ENCODE peak calls at places on chromosomes 16 and 17, in four cellular contexts. One of them, this sample, is unnamed.

GRCh38 chr16:89357460-89357859 is 132.9 kb downstream of the ANKRD11 start:
- DNase-seq in HepG2: no peak
- DNase-seq in GM12878: no peak
- DNase-seq in A549: no peak
- DNase-seq in this sample: peak; percentile 89

GRCh38 chr17:44887971-44888955 is 11.0 kb downstream of the EFTUD2 start:
- DNase-seq in A549: no peak
- DNase-seq in HepG2: no peak
- DNase-seq in GM12878: no peak
- DNase-seq in this sample: no peak

GRCh38 chr17:75830168-75831031 is 13.8 kb downstream of the UNC13D start:
- DNase-seq in A549: no peak
- DNase-seq in HepG2: no peak
- DNase-seq in GM12878: no peak
- DNase-seq in this sample: peak; percentile 88

GRCh38 chr16:56340864-56341365 is 84.4 kb downstream of the AMFR start:
- DNase-seq in HepG2: no peak
- DNase-seq in A549: no peak
- DNase-seq in GM12878: no peak
- DNase-seq in this sample: no peak

GRCh38 chr16:4859900-4860255 is 12.6 kb downstream of the UBN1 start:
- DNase-seq in HepG2: no peak
- DNase-seq in GM12878: no peak
- DNase-seq in A549: no peak
- DNase-seq in this sample: no peak

GRCh38 chr17:51805220-51805619 is 353.3 kb downstream of the CA10 start:
- DNase-seq in HepG2: no peak
- DNase-seq in A549: no peak
- DNase-seq in GM12878: no peak
- DNase-seq in this sample: no peak

GRCh38 chr17:75566456-75567233 is 21.0 kb upstream of the MYO15B start:
- DNase-seq in GM12878: no peak
- DNase-seq in HepG2: no peak
- DNase-seq in A549: no peak
- DNase-seq in this sample: no peak

GRCh38 chr17:66625321-66625767 is 209.6 kb upstream of the CACNG5 start:
- DNase-seq in A549: peak; percentile 67
- DNase-seq in GM12878: no peak
- DNase-seq in HepG2: peak; percentile 41
- DNase-seq in this sample: peak; percentile 63

GRCh38 chr17:57420674-57421392 is 164.5 kb downstream of the MSI2 start:
- DNase-seq in GM12878: no peak
- DNase-seq in A549: no peak
- DNase-seq in HepG2: no peak
- DNase-seq in this sample: peak; percentile 79

GRCh38 chr17:16302856-16303255 is 50.4 kb downstream of the CENPV start:
- DNase-seq in A549: no peak
- DNase-seq in GM12878: no peak
- DNase-seq in HepG2: no peak
- DNase-seq in this sample: no peak

GRCh38 chr16:85625053-85625452 is 11.9 kb downstream of the GSE1 start:
- DNase-seq in GM12878: no peak
- DNase-seq in HepG2: no peak
- DNase-seq in A549: no peak
- DNase-seq in this sample: peak; percentile 80

GRCh38 chr17:9860851-9861250 is 35.1 kb downstream of the GLP2R start:
- DNase-seq in GM12878: no peak
- DNase-seq in A549: no peak
- DNase-seq in HepG2: no peak
- DNase-seq in this sample: no peak

GRCh38 chr16:85227262-85227923 is 115.1 kb upstream of the CIBAR2 start:
- DNase-seq in A549: no peak
- DNase-seq in HepG2: no peak
- DNase-seq in GM12878: peak; percentile 98
- DNase-seq in this sample: no peak

GRCh38 chr17:3738562-3739295 is 15.0 kb downstream of the HASPIN start:
- DNase-seq in HepG2: no peak
- DNase-seq in A549: no peak
- DNase-seq in GM12878: no peak
- DNase-seq in this sample: no peak

GRCh38 chr16:56113223-56113622 is 78.1 kb upstream of the GNAO1 start:
- DNase-seq in GM12878: no peak
- DNase-seq in HepG2: no peak
- DNase-seq in A549: no peak
- DNase-seq in this sample: no peak

GRCh38 chr16:75486014-75486404 is 9.2 kb downstream of the CHST6 start:
- DNase-seq in A549: no peak
- DNase-seq in HepG2: no peak
- DNase-seq in GM12878: no peak
- DNase-seq in this sample: no peak

GRCh38 chr17:70622382-70623260 is 453.3 kb downstream of the KCNJ2 start:
- DNase-seq in HepG2: no peak
- DNase-seq in A549: peak; percentile 34
- DNase-seq in GM12878: no peak
- DNase-seq in this sample: peak; percentile 37

GRCh38 chr17:43779145-43780125 is 658 bp upstream of the DUSP3 start:
- DNase-seq in GM12878: no peak
- DNase-seq in HepG2: peak; percentile 58
- DNase-seq in A549: peak; percentile 66
- DNase-seq in this sample: no peak

GRCh38 chr16:85465328-85466307 is 147.5 kb upstream of the GSE1 start:
- DNase-seq in A549: no peak
- DNase-seq in GM12878: no peak
- DNase-seq in HepG2: peak; percentile 56
- DNase-seq in this sample: peak; percentile 90

GRCh38 chr17:65366102-65366844 is 195.2 kb downstream of the AXIN2 start:
- DNase-seq in GM12878: no peak
- DNase-seq in HepG2: no peak
- DNase-seq in A549: no peak
- DNase-seq in this sample: no peak

GRCh38 chr16:68909099-68909733 is 65.9 kb downstream of the TANGO6 start:
- DNase-seq in A549: no peak
- DNase-seq in HepG2: no peak
- DNase-seq in GM12878: no peak
- DNase-seq in this sample: no peak

GRCh38 chr16:52357711-52358110 is 189.2 kb downstream of the TOX3 start:
- DNase-seq in HepG2: no peak
- DNase-seq in A549: no peak
- DNase-seq in GM12878: no peak
- DNase-seq in this sample: no peak

GRCh38 chr16:23666919-23667659 is 11.6 kb upstream of the PLK1 start:
- DNase-seq in HepG2: no peak
- DNase-seq in A549: no peak
- DNase-seq in GM12878: no peak
- DNase-seq in this sample: no peak

GRCh38 chr16:55622930-55623561 is 32.7 kb upstream of the SLC6A2 start:
- DNase-seq in GM12878: no peak
- DNase-seq in A549: peak; percentile 39
- DNase-seq in HepG2: peak; percentile 100
- DNase-seq in this sample: peak; percentile 30

GRCh38 chr16:85046957-85047866 is 19.6 kb downstream of the KIAA0513 start:
- DNase-seq in A549: no peak
- DNase-seq in HepG2: no peak
- DNase-seq in GM12878: no peak
- DNase-seq in this sample: no peak

GRCh38 chr16:67928561-67929364 is 2.9 kb downstream of the CTRL start:
- DNase-seq in A549: peak; percentile 66
- DNase-seq in HepG2: peak; percentile 69
- DNase-seq in GM12878: no peak
- DNase-seq in this sample: peak; percentile 90

GRCh38 chr16:51365715-51366114 is 214.6 kb upstream of the SALL1 start:
- DNase-seq in GM12878: no peak
- DNase-seq in A549: no peak
- DNase-seq in HepG2: no peak
- DNase-seq in this sample: no peak

GRCh38 chr17:76153202-76153601 is 12.2 kb upstream of the FOXJ1 start:
- DNase-seq in GM12878: no peak
- DNase-seq in A549: no peak
- DNase-seq in HepG2: no peak
- DNase-seq in this sample: no peak

GRCh38 chr16:86252596-86252995 is 257.7 kb upstream of the FOXF1 start:
- DNase-seq in A549: peak; percentile 35
- DNase-seq in HepG2: no peak
- DNase-seq in GM12878: no peak
- DNase-seq in this sample: peak; percentile 31

GRCh38 chr17:15883617-15884111 is 61.3 kb upstream of the ADORA2B start:
- DNase-seq in GM12878: no peak
- DNase-seq in HepG2: no peak
- DNase-seq in A549: peak; percentile 58
- DNase-seq in this sample: no peak

GRCh38 chr16:67542464-67542863 is 13.8 kb downstream of the RIPOR1 start:
- DNase-seq in A549: peak; percentile 83
- DNase-seq in GM12878: no peak
- DNase-seq in HepG2: no peak
- DNase-seq in this sample: peak; percentile 85

GRCh38 chr17:37547986-37548385 is 58.3 kb downstream of the DUSP14 start:
- DNase-seq in HepG2: no peak
- DNase-seq in GM12878: no peak
- DNase-seq in A549: no peak
- DNase-seq in this sample: no peak

GRCh38 chr16:56675685-56676210 is 6.1 kb downstream of the MT1H start:
- DNase-seq in GM12878: no peak
- DNase-seq in HepG2: no peak
- DNase-seq in A549: no peak
- DNase-seq in this sample: no peak

GRCh38 chr16:58487566-58488351 is 12.2 kb upstream of the NDRG4 start:
- DNase-seq in HepG2: peak; percentile 71
- DNase-seq in GM12878: no peak
- DNase-seq in A549: peak; percentile 87
- DNase-seq in this sample: peak; percentile 92

GRCh38 chr16:59527206-59527997 is 793.3 kb upstream of the GOT2 start:
- DNase-seq in GM12878: no peak
- DNase-seq in HepG2: no peak
- DNase-seq in A549: peak; percentile 76
- DNase-seq in this sample: no peak

GRCh38 chr17:82647593-82648164 is 565 bp downstream of the WDR45B start:
- DNase-seq in HepG2: no peak
- DNase-seq in GM12878: no peak
- DNase-seq in A549: no peak
- DNase-seq in this sample: peak; percentile 89
- TF ChIP-seq PBX3 in HepG2: no peak
- TF ChIP-seq PBX3 in GM12878: peak; percentile 77
- TF ChIP-seq PBX3 in A549: no peak
- TF ChIP-seq PBX3 in this sample: peak; percentile 6

GRCh38 chr17:82849076-82849945 is 9.5 kb upstream of the ZNF750 start:
- DNase-seq in GM12878: no peak
- DNase-seq in HepG2: no peak
- DNase-seq in A549: no peak
- DNase-seq in this sample: no peak

GRCh38 chr17:82845163-82845807 is 5.5 kb upstream of the ZNF750 start:
- DNase-seq in A549: no peak
- DNase-seq in GM12878: no peak
- DNase-seq in HepG2: no peak
- DNase-seq in this sample: no peak

GRCh38 chr17:82846061-82846691 is 6.4 kb upstream of the ZNF750 start:
- DNase-seq in GM12878: no peak
- DNase-seq in A549: no peak
- DNase-seq in HepG2: no peak
- DNase-seq in this sample: no peak

GRCh38 chr17:82851381-82851780 is 11.6 kb upstream of the ZNF750 start:
- DNase-seq in A549: no peak
- DNase-seq in HepG2: no peak
- DNase-seq in GM12878: no peak
- DNase-seq in this sample: no peak

GRCh38 chr17:82848022-82848592 is 8.3 kb upstream of the ZNF750 start:
- DNase-seq in A549: no peak
- DNase-seq in GM12878: no peak
- DNase-seq in HepG2: peak; percentile 83
- DNase-seq in this sample: no peak
- TF ChIP-seq PBX3 in A549: no peak
- TF ChIP-seq PBX3 in GM12878: no peak
- TF ChIP-seq PBX3 in HepG2: no peak
- TF ChIP-seq PBX3 in this sample: no peak

GRCh38 chr16:1651509-1652342 is 26.4 kb upstream of the JPT2 start:
- DNase-seq in A549: no peak
- DNase-seq in HepG2: no peak
- DNase-seq in GM12878: no peak
- DNase-seq in this sample: peak; percentile 42
- TF ChIP-seq PBX3 in A549: no peak
- TF ChIP-seq PBX3 in HepG2: no peak
- TF ChIP-seq PBX3 in GM12878: no peak
- TF ChIP-seq PBX3 in this sample: no peak

GRCh38 chr17:71709974-71710373 is 410.8 kb upstream of the SOX9 start:
- DNase-seq in HepG2: no peak
- DNase-seq in GM12878: no peak
- DNase-seq in A549: no peak
- DNase-seq in this sample: peak; percentile 24
- TF ChIP-seq PBX3 in HepG2: no peak
- TF ChIP-seq PBX3 in GM12878: no peak
- TF ChIP-seq PBX3 in A549: no peak
- TF ChIP-seq PBX3 in this sample: no peak

GRCh38 chr17:8162232-8162996 is at the start of gene VAMP2:
- DNase-seq in GM12878: no peak
- DNase-seq in A549: peak; percentile 74
- DNase-seq in HepG2: no peak
- DNase-seq in this sample: peak; percentile 54
- TF ChIP-seq PBX3 in GM12878: no peak
- TF ChIP-seq PBX3 in A549: no peak
- TF ChIP-seq PBX3 in HepG2: no peak
- TF ChIP-seq PBX3 in this sample: no peak

GRCh38 chr16:72099377-72099818 is 5.8 kb downstream of the DHX38 start:
- DNase-seq in A549: peak; percentile 76
- DNase-seq in HepG2: peak; percentile 81
- DNase-seq in GM12878: peak; percentile 13
- DNase-seq in this sample: peak; percentile 78
- TF ChIP-seq PBX3 in A549: no peak
- TF ChIP-seq PBX3 in HepG2: no peak
- TF ChIP-seq PBX3 in GM12878: peak; percentile 88
- TF ChIP-seq PBX3 in this sample: peak; percentile 59

DNA sequence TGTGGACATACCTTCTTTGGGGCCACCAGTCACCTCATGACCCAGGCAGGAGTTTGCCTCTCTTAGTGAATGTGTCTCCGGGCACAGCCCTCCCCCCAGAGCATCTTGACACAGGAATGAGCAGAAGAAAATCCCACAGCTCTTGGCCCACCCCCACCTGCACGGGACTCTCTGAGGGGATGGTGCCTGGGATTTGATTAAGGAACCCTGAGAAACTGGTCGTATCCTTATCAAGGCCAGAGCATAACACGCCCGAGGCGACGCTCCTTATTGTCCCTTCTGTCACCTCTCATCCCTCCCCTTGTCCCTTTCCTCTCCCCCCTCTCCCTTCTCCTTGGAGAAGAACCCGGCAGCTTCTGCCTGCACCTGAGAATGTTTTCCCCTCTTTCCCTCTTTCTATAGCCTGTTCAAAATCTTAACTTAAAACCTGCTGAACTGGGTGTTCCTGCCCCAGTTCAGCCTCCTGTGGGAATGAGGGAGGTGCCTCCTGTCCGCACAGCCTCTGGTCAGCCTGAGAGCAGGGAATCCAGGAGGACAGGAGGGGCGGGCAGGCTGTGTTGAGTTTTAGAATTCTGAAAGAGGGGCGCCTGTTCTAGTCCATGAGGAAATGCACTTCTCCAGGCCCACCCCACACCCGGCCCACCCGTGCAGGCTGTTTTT is 140.7 kb upstream of the PLCG2 start:
- DNase-seq in HepG2: no peak
- DNase-seq in GM12878: no peak
- DNase-seq in A549: no peak
- DNase-seq in this sample: no peak
- TF ChIP-seq PBX3 in HepG2: no peak
- TF ChIP-seq PBX3 in GM12878: no peak
- TF ChIP-seq PBX3 in A549: no peak
- TF ChIP-seq PBX3 in this sample: no peak